ENCODE peak calls at places on chromosomes 11 and 22, in seven cellular contexts. One of them, this sample, is unnamed.

GRCh38 chr11:67072295-67072694 is 15.6 kb downstream of the RHOD start:
- DNase-seq in thoracic aorta: no peak
- DNase-seq in heart right ventricle: no peak
- DNase-seq in CD8-positive, alpha-beta T cell: no peak
- DNase-seq in body of pancreas: no peak
- DNase-seq in mucosa of descending colon: no peak
- DNase-seq in heart left ventricle: no peak
- DNase-seq in this sample: no peak

GRCh38 chr11:117595440-117595839 is 201.6 kb downstream of the DSCAML1 start:
- DNase-seq in thoracic aorta: no peak
- DNase-seq in heart right ventricle: no peak
- DNase-seq in CD8-positive, alpha-beta T cell: no peak
- DNase-seq in body of pancreas: no peak
- DNase-seq in mucosa of descending colon: no peak
- DNase-seq in heart left ventricle: no peak
- DNase-seq in this sample: no peak

GRCh38 chr11:114131366-114131963 is 72.0 kb downstream of the ZBTB16 start:
- DNase-seq in thoracic aorta: no peak
- DNase-seq in heart right ventricle: no peak
- DNase-seq in CD8-positive, alpha-beta T cell: no peak
- DNase-seq in body of pancreas: no peak
- DNase-seq in mucosa of descending colon: no peak
- DNase-seq in heart left ventricle: no peak
- DNase-seq in this sample: no peak

GRCh38 chr11:27495710-27496300 is 10.8 kb downstream of the LIN7C start:
- DNase-seq in thoracic aorta: no peak
- DNase-seq in heart right ventricle: no peak
- DNase-seq in CD8-positive, alpha-beta T cell: no peak
- DNase-seq in body of pancreas: no peak
- DNase-seq in mucosa of descending colon: no peak
- DNase-seq in heart left ventricle: no peak
- DNase-seq in this sample: no peak

GRCh38 chr11:9601041-9601875 is 27.8 kb downstream of the WEE1 start:
- DNase-seq in thoracic aorta: no peak
- DNase-seq in heart right ventricle: no peak
- DNase-seq in CD8-positive, alpha-beta T cell: peak; percentile 30
- DNase-seq in body of pancreas: peak; percentile 34
- DNase-seq in mucosa of descending colon: no peak
- DNase-seq in heart left ventricle: peak; percentile 19
- DNase-seq in this sample: no peak

GRCh38 chr11:68659158-68659921 is 25.0 kb upstream of the GAL start:
- DNase-seq in thoracic aorta: no peak
- DNase-seq in heart right ventricle: peak; percentile 70
- DNase-seq in CD8-positive, alpha-beta T cell: no peak
- DNase-seq in body of pancreas: peak; percentile 66
- DNase-seq in mucosa of descending colon: peak; percentile 22
- DNase-seq in heart left ventricle: peak; percentile 67
- DNase-seq in this sample: peak; percentile 94

GRCh38 chr11:64245401-64245796 is 1.3 kb downstream of the PPP1R14B start:
- DNase-seq in thoracic aorta: no peak
- DNase-seq in heart right ventricle: peak; percentile 61
- DNase-seq in CD8-positive, alpha-beta T cell: peak; percentile 20
- DNase-seq in body of pancreas: peak; percentile 77
- DNase-seq in mucosa of descending colon: peak; percentile 76
- DNase-seq in heart left ventricle: peak; percentile 66
- DNase-seq in this sample: no peak

GRCh38 chr11:95788921-95789505 is 569 bp downstream of the FAM76B start:
- DNase-seq in thoracic aorta: peak; percentile 2
- DNase-seq in heart right ventricle: no peak
- DNase-seq in CD8-positive, alpha-beta T cell: peak; percentile 5
- DNase-seq in body of pancreas: peak; percentile 10
- DNase-seq in mucosa of descending colon: no peak
- DNase-seq in heart left ventricle: peak; percentile 7
- DNase-seq in this sample: peak; percentile 11

GRCh38 chr11:7098235-7098832 is 9.5 kb downstream of the RBMXL2 start:
- DNase-seq in thoracic aorta: no peak
- DNase-seq in heart right ventricle: no peak
- DNase-seq in CD8-positive, alpha-beta T cell: no peak
- DNase-seq in body of pancreas: peak; percentile 3
- DNase-seq in mucosa of descending colon: no peak
- DNase-seq in heart left ventricle: no peak
- DNase-seq in this sample: no peak

GRCh38 chr22:29041408-29041807 is 20.2 kb downstream of the C22orf31 start:
- DNase-seq in thoracic aorta: no peak
- DNase-seq in heart right ventricle: no peak
- DNase-seq in CD8-positive, alpha-beta T cell: no peak
- DNase-seq in body of pancreas: peak; percentile 22
- DNase-seq in mucosa of descending colon: no peak
- DNase-seq in heart left ventricle: no peak
- DNase-seq in this sample: no peak

GRCh38 chr11:122161191-122161590 is 45.2 kb upstream of the BLID start:
- DNase-seq in thoracic aorta: no peak
- DNase-seq in heart right ventricle: no peak
- DNase-seq in CD8-positive, alpha-beta T cell: no peak
- DNase-seq in body of pancreas: no peak
- DNase-seq in mucosa of descending colon: no peak
- DNase-seq in heart left ventricle: no peak
- DNase-seq in this sample: no peak

GRCh38 chr11:88666364-88666763 is 328.8 kb upstream of the CTSC start:
- DNase-seq in thoracic aorta: no peak
- DNase-seq in heart right ventricle: no peak
- DNase-seq in CD8-positive, alpha-beta T cell: no peak
- DNase-seq in body of pancreas: no peak
- DNase-seq in mucosa of descending colon: no peak
- DNase-seq in heart left ventricle: no peak
- DNase-seq in this sample: no peak

GRCh38 chr11:63014408-63015055 is 1.1 kb downstream of the SLC22A8 start:
- DNase-seq in thoracic aorta: no peak
- DNase-seq in heart right ventricle: no peak
- DNase-seq in CD8-positive, alpha-beta T cell: no peak
- DNase-seq in body of pancreas: no peak
- DNase-seq in mucosa of descending colon: no peak
- DNase-seq in heart left ventricle: no peak
- DNase-seq in this sample: no peak

GRCh38 chr11:7270233-7270760 is 18.6 kb downstream of the SYT9 start:
- DNase-seq in thoracic aorta: no peak
- DNase-seq in heart right ventricle: no peak
- DNase-seq in CD8-positive, alpha-beta T cell: no peak
- DNase-seq in body of pancreas: no peak
- DNase-seq in mucosa of descending colon: no peak
- DNase-seq in heart left ventricle: no peak
- DNase-seq in this sample: no peak

GRCh38 chr11:118742304-118742703 is 48.7 kb downstream of the DDX6 start:
- DNase-seq in thoracic aorta: no peak
- DNase-seq in heart right ventricle: no peak
- DNase-seq in CD8-positive, alpha-beta T cell: no peak
- DNase-seq in body of pancreas: no peak
- DNase-seq in mucosa of descending colon: no peak
- DNase-seq in heart left ventricle: no peak
- DNase-seq in this sample: no peak

GRCh38 chr11:119323532-119324033 is 6.7 kb upstream of the MCAM start:
- DNase-seq in thoracic aorta: no peak
- DNase-seq in heart right ventricle: no peak
- DNase-seq in CD8-positive, alpha-beta T cell: peak; percentile 71
- DNase-seq in body of pancreas: peak; percentile 70
- DNase-seq in mucosa of descending colon: peak; percentile 66
- DNase-seq in heart left ventricle: peak; percentile 62
- DNase-seq in this sample: peak; percentile 75

GRCh38 chr11:35165416-35166368 is 26.7 kb downstream of the CD44 start:
- DNase-seq in thoracic aorta: no peak
- DNase-seq in heart right ventricle: no peak
- DNase-seq in CD8-positive, alpha-beta T cell: peak; percentile 83
- DNase-seq in body of pancreas: peak; percentile 61
- DNase-seq in mucosa of descending colon: no peak
- DNase-seq in heart left ventricle: no peak
- DNase-seq in this sample: peak; percentile 40
- H3K4me1 ChIP-seq in thoracic aorta: peaks cover 100% of the 10 kb centered on the region
- H3K4me1 ChIP-seq in heart right ventricle: peaks cover 21% of the 10 kb centered on the region
- H3K4me1 ChIP-seq in CD8-positive, alpha-beta T cell: peaks cover 97% of the 10 kb centered on the region
- H3K4me1 ChIP-seq in body of pancreas: peaks cover 88% of the 10 kb centered on the region
- H3K4me1 ChIP-seq in mucosa of descending colon: peaks cover 20% of the 10 kb centered on the region
- H3K4me1 ChIP-seq in heart left ventricle: no peaks in the 10 kb centered on the region
- H3K4me1 ChIP-seq in this sample: peaks cover 85% of the 10 kb centered on the region

DNA sequence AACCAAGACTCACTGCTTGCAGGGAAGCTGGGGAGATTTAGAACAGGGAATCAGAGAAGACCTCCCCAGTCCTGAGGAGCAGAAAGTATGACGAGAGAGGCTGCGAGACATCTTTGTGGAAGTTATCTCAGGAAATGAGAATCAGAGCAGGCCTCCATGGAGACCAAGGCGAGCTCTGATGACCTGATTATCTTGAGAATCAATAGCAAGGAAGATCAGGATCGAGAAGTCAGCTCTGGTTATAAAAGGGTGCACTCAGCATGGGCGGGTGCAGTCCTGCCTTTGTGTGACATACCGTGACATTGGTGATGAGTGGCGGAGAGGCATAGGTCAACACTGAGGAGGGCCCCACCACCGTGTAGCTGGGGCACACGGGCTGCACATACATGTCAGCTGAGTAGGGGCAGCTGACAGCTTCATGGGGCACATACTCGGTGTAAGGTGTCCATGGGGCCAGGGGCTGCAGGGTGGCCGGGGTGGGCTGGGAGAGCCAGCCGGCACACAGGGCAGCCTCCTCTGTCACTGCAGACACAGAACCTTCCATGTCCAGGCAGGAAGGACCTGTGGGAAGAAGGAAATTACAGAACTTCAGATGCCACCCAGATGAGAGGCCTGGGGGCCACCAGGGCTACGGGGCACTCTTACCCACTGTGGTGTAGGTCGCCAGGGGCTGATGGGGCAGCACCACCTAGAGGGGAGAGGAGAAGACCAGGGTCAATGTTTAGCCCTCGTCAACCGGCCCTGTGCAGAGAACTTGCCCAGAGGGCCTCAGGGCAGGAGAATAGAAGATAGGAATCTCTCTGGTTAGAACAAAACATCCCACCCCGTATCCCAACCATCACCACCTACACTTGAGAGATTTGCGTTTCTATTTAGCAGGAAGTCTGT is 21.7 kb downstream of the POU2AF1 start:
- DNase-seq in thoracic aorta: no peak
- DNase-seq in heart right ventricle: no peak
- DNase-seq in CD8-positive, alpha-beta T cell: no peak
- DNase-seq in body of pancreas: no peak
- DNase-seq in mucosa of descending colon: no peak
- DNase-seq in heart left ventricle: no peak
- DNase-seq in this sample: no peak
- TF ChIP-seq CTCF in thoracic aorta: no peak
- TF ChIP-seq CTCF in heart right ventricle: no peak
- TF ChIP-seq CTCF in CD8-positive, alpha-beta T cell: no peak
- TF ChIP-seq CTCF in body of pancreas: peak; percentile 19
- TF ChIP-seq CTCF in mucosa of descending colon: no peak
- TF ChIP-seq CTCF in heart left ventricle: no peak
- TF ChIP-seq CTCF in this sample: no peak

DNA sequence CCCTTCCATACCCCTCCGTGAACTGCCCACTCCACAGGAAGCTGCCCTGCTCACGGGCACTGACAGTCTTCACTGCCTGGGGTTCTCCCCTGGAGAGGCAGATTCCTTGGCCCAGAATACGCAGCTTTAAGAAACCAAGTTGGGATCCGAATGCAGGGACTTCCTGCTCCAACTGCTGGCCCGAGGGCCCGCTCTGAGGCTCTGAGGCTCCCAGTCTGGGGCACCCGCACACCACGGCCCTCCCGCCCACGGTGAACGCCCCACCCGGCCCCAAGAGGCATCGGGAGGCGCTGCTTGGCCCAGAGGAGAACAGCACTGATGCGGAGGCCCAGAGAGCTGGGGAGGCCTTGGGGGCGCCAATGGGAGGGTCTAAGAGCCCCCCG is 42.3 kb downstream of the IGF2 start:
- DNase-seq in thoracic aorta: no peak
- DNase-seq in heart right ventricle: peak; percentile 50
- DNase-seq in CD8-positive, alpha-beta T cell: no peak
- DNase-seq in body of pancreas: no peak
- DNase-seq in mucosa of descending colon: no peak
- DNase-seq in heart left ventricle: no peak
- DNase-seq in this sample: peak; percentile 24
- H3K4me1 ChIP-seq in thoracic aorta: peaks cover 20% of the 10 kb centered on the region
- H3K4me1 ChIP-seq in heart right ventricle: peaks cover 55% of the 10 kb centered on the region
- H3K4me1 ChIP-seq in CD8-positive, alpha-beta T cell: peaks cover 12% of the 10 kb centered on the region
- H3K4me1 ChIP-seq in body of pancreas: peaks cover 60% of the 10 kb centered on the region
- H3K4me1 ChIP-seq in mucosa of descending colon: no peaks in the 10 kb centered on the region
- H3K4me1 ChIP-seq in heart left ventricle: peaks cover 31% of the 10 kb centered on the region
- H3K4me1 ChIP-seq in this sample: no peaks in the 10 kb centered on the region

GRCh38 chr22:37634505-37635002 is 4.9 kb upstream of the SH3BP1 start:
- DNase-seq in thoracic aorta: no peak
- DNase-seq in heart right ventricle: peak; percentile 45
- DNase-seq in CD8-positive, alpha-beta T cell: no peak
- DNase-seq in body of pancreas: no peak
- DNase-seq in mucosa of descending colon: no peak
- DNase-seq in heart left ventricle: no peak
- DNase-seq in this sample: no peak

GRCh38 chr22:37635157-37635556 is 4.3 kb upstream of the SH3BP1 start:
- DNase-seq in thoracic aorta: no peak
- DNase-seq in heart right ventricle: no peak
- DNase-seq in CD8-positive, alpha-beta T cell: no peak
- DNase-seq in body of pancreas: no peak
- DNase-seq in mucosa of descending colon: no peak
- DNase-seq in heart left ventricle: no peak
- DNase-seq in this sample: no peak

GRCh38 chr22:37633082-37633692 is 6.3 kb upstream of the SH3BP1 start:
- DNase-seq in thoracic aorta: no peak
- DNase-seq in heart right ventricle: no peak
- DNase-seq in CD8-positive, alpha-beta T cell: no peak
- DNase-seq in body of pancreas: no peak
- DNase-seq in mucosa of descending colon: peak; percentile 48
- DNase-seq in heart left ventricle: no peak
- DNase-seq in this sample: no peak

GRCh38 chr22:37632174-37633081 is 7.0 kb upstream of the SH3BP1 start:
- DNase-seq in thoracic aorta: no peak
- DNase-seq in heart right ventricle: no peak
- DNase-seq in CD8-positive, alpha-beta T cell: no peak
- DNase-seq in body of pancreas: no peak
- DNase-seq in mucosa of descending colon: no peak
- DNase-seq in heart left ventricle: no peak
- DNase-seq in this sample: no peak

DNA sequence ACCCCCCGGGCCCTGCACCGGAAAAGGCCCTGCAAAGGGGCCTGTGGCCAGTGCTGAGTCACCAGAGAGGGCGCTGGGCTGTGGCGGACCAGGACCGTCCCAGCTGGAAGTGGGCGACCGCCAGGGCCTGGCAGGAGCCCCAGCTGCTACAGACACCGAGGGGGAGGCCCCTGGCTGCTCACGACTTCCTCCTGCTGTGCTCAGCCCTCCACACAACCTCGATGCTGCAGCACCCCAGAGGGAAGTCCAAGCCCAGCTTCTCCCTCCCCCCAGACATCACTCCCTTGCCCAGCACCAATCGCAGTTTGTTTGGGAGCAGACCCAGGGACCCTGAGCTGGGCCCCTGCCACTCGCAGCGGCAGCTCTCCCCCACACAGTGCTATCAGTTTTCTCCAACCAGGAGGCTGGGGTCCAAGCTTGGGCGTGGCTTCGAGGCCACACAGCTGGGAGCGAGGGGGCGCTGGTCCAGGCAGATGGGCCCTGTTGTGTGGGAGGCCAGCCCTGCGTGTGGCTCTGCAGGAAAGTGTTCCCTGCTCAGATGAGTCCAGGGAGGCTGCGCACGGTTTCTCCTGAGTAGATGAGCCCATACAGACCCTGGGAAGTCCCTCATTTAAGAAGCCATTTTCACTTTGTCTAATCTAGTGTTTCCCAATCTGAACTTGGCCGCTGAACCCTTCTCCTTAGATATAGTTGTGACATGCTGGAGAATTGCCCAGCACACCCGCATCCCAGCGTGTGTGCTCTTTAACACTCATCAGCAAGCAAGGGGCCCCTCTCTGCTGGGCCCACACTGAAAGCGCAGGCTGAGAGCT is 5.6 kb upstream of the SH3BP1 start:
- DNase-seq in thoracic aorta: no peak
- DNase-seq in heart right ventricle: peak; percentile 90
- DNase-seq in CD8-positive, alpha-beta T cell: peak; percentile 42
- DNase-seq in body of pancreas: peak; percentile 83
- DNase-seq in mucosa of descending colon: peak; percentile 84
- DNase-seq in heart left ventricle: peak; percentile 90
- DNase-seq in this sample: peak; percentile 74
- TF ChIP-seq CTCF in thoracic aorta: peak; percentile 33
- TF ChIP-seq CTCF in heart right ventricle: peak; percentile 57
- TF ChIP-seq CTCF in CD8-positive, alpha-beta T cell: no peak
- TF ChIP-seq CTCF in body of pancreas: no peak
- TF ChIP-seq CTCF in mucosa of descending colon: no peak
- TF ChIP-seq CTCF in heart left ventricle: peak; percentile 9
- TF ChIP-seq CTCF in this sample: no peak

This sample was measured in tibial nerve.